ENCODE peak calls at places on chromosomes 6 and 20, in four cellular contexts. R, C, N and F are unnamed samples.

GRCh38 chr6:26331809-26332226 is 33.2 kb upstream of the BTN3A2 start:
- ATAC-seq in R (no peak), N (no peak), C (peak), F (no peak)

GRCh38 chr6:148836751-148837150 is 89.9 kb downstream of the UST start:
- ATAC-seq in C (no peak), R (no peak), N (no peak), F (no peak)

GRCh38 chr20:42430059-42430458 is 759.6 kb downstream of the PTPRT start:
- ATAC-seq in R (peak), C (no peak), N (no peak), F (peak)

GRCh38 chr6:40328376-40328987 is 258.7 kb downstream of the LRFN2 start:
- ATAC-seq in C (peak), N (peak), R (peak), F (no peak)

GRCh38 chr20:23316626-23317025 is 34.0 kb upstream of the NXT1 start:
- ATAC-seq in R (no peak), N (no peak), C (no peak), F (no peak)

GRCh38 chr20:18718129-18718528 is 95.5 kb upstream of the SCP2D1 start:
- ATAC-seq in N (no peak), C (no peak), R (no peak), F (no peak)

GRCh38 chr6:57127763-57128162 is 37.8 kb downstream of the ZNF451 start:
- ATAC-seq in R (no peak), N (no peak), C (no peak), F (no peak)

GRCh38 chr6:125546827-125547226 is 202.6 kb upstream of the HEY2 start:
- ATAC-seq in C (no peak), R (no peak), N (no peak), F (peak)

GRCh38 chr20:32168184-32168910 is 39.2 kb downstream of the PLAGL2 start:
- ATAC-seq in R (no peak), N (no peak), C (no peak), F (no peak)

GRCh38 chr6:89745096-89745495 is 74.5 kb downstream of the MDN1 start:
- ATAC-seq in C (no peak), R (no peak), N (no peak), F (no peak)

GRCh38 chr20:63943808-63944077 is 12.5 kb downstream of the UCKL1 start:
- ATAC-seq in C (no peak), R (no peak), N (no peak), F (no peak)

GRCh38 chr6:132725947-132726607 is 12.2 kb upstream of the VNN1 start:
- ATAC-seq in N (no peak), C (no peak), R (no peak), F (no peak)

GRCh38 chr6:17972978-17973622 is 14.3 kb downstream of the KIF13A start:
- ATAC-seq in C (no peak), R (peak), N (no peak), F (no peak)

GRCh38 chr6:105077592-105078463 is 102.0 kb downstream of the POPDC3 start:
- ATAC-seq in R (no peak), C (no peak), N (no peak), F (no peak)

GRCh38 chr20:50054626-50055511 is 58.1 kb downstream of the UBE2V1 start:
- ATAC-seq in N (no peak), C (no peak), R (peak), F (peak)

GRCh38 chr20:62427172-62428007 is at the start of gene RBBP8NL:
- ATAC-seq in N (peak), R (no peak), C (no peak), F (no peak)

GRCh38 chr6:41053056-41053455 is at the start of gene APOBEC2:
- ATAC-seq in R (peak), C (no peak), N (no peak), F (no peak)

GRCh38 chr20:3010985-3011723 is 32.3 kb upstream of the GNRH2 start:
- ATAC-seq in R (no peak), C (no peak), N (no peak), F (no peak)

GRCh38 chr20:13061381-13061780 is 52.6 kb downstream of the SPTLC3 start:
- ATAC-seq in C (no peak), N (no peak), R (no peak), F (no peak)

GRCh38 chr6:18562726-18563125 is 175.6 kb downstream of the RNF144B start:
- ATAC-seq in R (no peak), C (no peak), N (no peak), F (no peak)

GRCh38 chr6:142421285-142422202 is 119.7 kb downstream of the ADGRG6 start:
- ATAC-seq in N (no peak), R (no peak), C (no peak), F (no peak)

GRCh38 chr6:116667620-116668019 is 946 bp downstream of the ZUP1 start:
- ATAC-seq in R (no peak), N (no peak), C (no peak), F (no peak)

GRCh38 chr6:25743868-25744267 is 10.7 kb upstream of the SLC17A4 start:
- ATAC-seq in R (no peak), N (no peak), C (no peak), F (no peak)

GRCh38 chr20:17525650-17526049 is 5.5 kb downstream of the BFSP1 start:
- ATAC-seq in C (peak), R (no peak), N (no peak), F (peak)

GRCh38 chr20:35711588-35712209 is 12.5 kb downstream of the ROMO1 start:
- ATAC-seq in R (no peak), N (no peak), C (no peak), F (no peak)

GRCh38 chr20:23857954-23858565 is 21.5 kb downstream of the CST5 start:
- ATAC-seq in C (no peak), R (no peak), N (no peak), F (no peak)

GRCh38 chr6:30304002-30304401 is 22.7 kb upstream of the TRIM39 start:
- ATAC-seq in N (no peak), R (no peak), C (no peak), F (no peak)

GRCh38 chr6:16160794-16161193 is 31.9 kb downstream of the MYLIP start:
- ATAC-seq in N (no peak), R (no peak), C (no peak), F (no peak)

GRCh38 chr6:42239333-42239732 is 21.7 kb upstream of the MRPS10 start:
- ATAC-seq in R (peak), N (no peak), C (no peak), F (no peak)

GRCh38 chr6:17986656-17987575 is 519 bp downstream of the KIF13A start:
- ATAC-seq in C (peak), R (peak), N (peak), F (peak)

GRCh38 chr20:37198962-37199660 is 19.8 kb upstream of the MROH8 start:
- ATAC-seq in R (no peak), C (no peak), N (no peak), F (no peak)

GRCh38 chr20:48298424-48298823 is 513.1 kb upstream of the SULF2 start:
- ATAC-seq in N (no peak), C (no peak), R (no peak), F (no peak)

GRCh38 chr20:41897708-41898107 is 279.5 kb upstream of the CHD6 start:
- ATAC-seq in C (no peak), R (no peak), N (no peak), F (no peak)

GRCh38 chr20:46117704-46118467 is at the start of gene CD40:
- ATAC-seq in R (peak), N (peak), C (peak), F (peak)